ENCODE peak calls at places on chromosome 6, in four cellular contexts. C is K562, O is HepG2, M is GM12878. V is an unnamed sample.

GRCh38 chr6:89084954-89085353 is 4.4 kb downstream of the PNRC1 start:
- DNase-seq in C (no peak), M (no peak), O (no peak), V (no peak)

GRCh38 chr6:26340066-26340465 is 24.9 kb upstream of the BTN3A2 start:
- DNase-seq in O (no peak), M (no peak), C (no peak), V (no peak)

GRCh38 chr6:164051427-164051826 is 636.9 kb downstream of the QKI start:
- DNase-seq in M (no peak), O (no peak), C (no peak), V (no peak)

GRCh38 chr6:109204511-109204910 is 109.2 kb downstream of the CEP57L1 start:
- DNase-seq in M (no peak), C (no peak), O (no peak), V (no peak)

GRCh38 chr6:142935553-142936517 is 9.1 kb downstream of the HIVEP2 start:
- DNase-seq in C (no peak), M (no peak), O (no peak), V (no peak)

GRCh38 chr6:157229733-157230132 is 93.6 kb downstream of the TMEM242 start:
- DNase-seq in O (no peak), M (no peak), C (no peak), V (no peak)

GRCh38 chr6:161439093-161439492 is 165.2 kb upstream of the AGPAT4 start:
- DNase-seq in M (no peak), O (no peak), C (peak; percentile 63), V (no peak)

GRCh38 chr6:67880939-67881705 is 754.0 kb upstream of the ADGRB3 start:
- DNase-seq in M (no peak), O (no peak), C (peak; percentile 22), V (no peak)

GRCh38 chr6:44094403-44095242 is 32.6 kb downstream of the MRPL14 start:
- DNase-seq in M (no peak), O (peak; percentile 93), C (no peak), V (no peak)

GRCh38 chr6:46191961-46192360 is 21.2 kb upstream of the ENPP5 start:
- DNase-seq in M (no peak), O (no peak), C (no peak), V (no peak)

GRCh38 chr6:161435426-161436065 is 161.7 kb upstream of the AGPAT4 start:
- DNase-seq in O (no peak), C (no peak), M (no peak), V (no peak)

GRCh38 chr6:44386929-44387345 is 569 bp upstream of the CDC5L start:
- DNase-seq in M (no peak), O (no peak), C (no peak), V (no peak)

GRCh38 chr6:33319939-33320314 is 2.4 kb upstream of the ZBTB22 start:
- DNase-seq in O (no peak), M (no peak), C (no peak), V (no peak)

GRCh38 chr6:33317668-33318425 is at the start of gene ZBTB22:
- DNase-seq in C (peak; percentile 97), O (peak; percentile 99), M (peak; percentile 94), V (peak; percentile 96)

GRCh38 chr6:33316603-33317417 is 734 bp downstream of the ZBTB22 start:
- DNase-seq in M (no peak), O (no peak), C (no peak), V (peak; percentile 56)

GRCh38 chr6:33317418-33317667 is 201 bp downstream of the ZBTB22 start:
- DNase-seq in O (no peak), M (no peak), C (peak; percentile 96), V (no peak)

GRCh38 chr6:33318426-33319073 is 1.0 kb upstream of the ZBTB22 start:
- DNase-seq in O (no peak), M (no peak), C (peak; percentile 23), V (no peak)
- H3K4me3 ChIP-seq in O (peak overlapping the region; percentile 73), M (peak overlapping the region; percentile 63), C (peak overlapping the region; percentile 63), V (peak overlapping the region; percentile 67)

GRCh38 chr6:43052842-43053544 is 658 bp downstream of the CUL7 start:
- DNase-seq in M (no peak), C (peak; percentile 60), O (no peak), V (no peak)
- TF ChIP-seq BRCA1 in M (no peak), C (no peak), O (no peak), V (no peak)

GRCh38 chr6:73041051-73041450 is 184.2 kb downstream of the KHDC1L start:
- DNase-seq in O (no peak), C (no peak), M (no peak), V (no peak)
- H3K4me3 ChIP-seq in O (no peak overlapping the region), C (no peak overlapping the region), M (no peak overlapping the region), V (no peak overlapping the region)

GRCh38 chr6:112909781-112910180 is 562.7 kb downstream of the RFPL4B start:
- DNase-seq in M (no peak), O (no peak), C (no peak), V (no peak)

GRCh38 chr6:112911949-112912348 is 564.8 kb downstream of the RFPL4B start:
- DNase-seq in O (no peak), M (no peak), C (no peak), V (no peak)

GRCh38 chr6:112910256-112910655 is 563.1 kb downstream of the RFPL4B start:
- DNase-seq in C (no peak), M (no peak), O (no peak), V (no peak)

GRCh38 chr6:112903361-112903760 is 556.2 kb downstream of the RFPL4B start:
- DNase-seq in O (no peak), C (no peak), M (no peak), V (no peak)

GRCh38 chr6:112906737-112907136 is 559.6 kb downstream of the RFPL4B start:
- DNase-seq in C (no peak), M (no peak), O (peak; percentile 4), V (no peak)
- TF ChIP-seq BRCA1 in C (no peak), M (no peak), O (no peak), V (no peak)

DNA sequence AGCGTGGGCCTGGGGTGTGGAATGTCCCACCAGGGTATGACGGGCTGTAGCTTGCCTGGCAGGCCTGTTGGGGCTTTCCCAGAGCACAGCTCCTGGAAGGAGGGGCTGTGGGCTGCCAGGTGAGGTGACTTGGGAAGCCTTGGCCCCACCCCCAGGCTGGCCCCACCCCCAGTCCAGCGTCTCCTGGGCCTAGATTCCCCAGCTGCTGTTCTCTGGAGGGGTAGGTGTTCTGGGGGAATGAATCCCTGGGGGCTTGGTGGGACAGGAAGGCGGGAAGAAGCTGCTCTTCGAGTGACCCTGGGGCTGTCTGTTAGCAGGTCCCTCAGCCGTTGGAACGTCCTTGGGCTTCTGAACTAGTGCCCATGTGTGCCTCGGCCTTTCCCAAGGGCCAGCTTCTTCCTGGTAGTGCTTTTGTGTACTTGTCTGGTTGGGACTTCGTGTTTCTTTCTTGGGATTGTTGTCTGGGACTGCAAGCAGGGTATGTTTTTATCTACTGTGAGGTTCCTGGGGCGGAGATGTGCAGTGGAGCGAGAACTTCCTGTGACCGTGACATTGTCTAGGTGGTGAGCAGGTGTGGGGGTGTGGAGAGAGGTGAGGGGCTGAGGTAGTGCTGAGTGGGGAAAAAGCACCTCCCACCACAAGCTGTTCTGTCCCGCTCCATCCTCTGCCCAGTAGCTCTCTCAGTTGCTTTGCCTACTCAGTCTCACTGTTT is 1.4 kb upstream of the DDR1 start:
- DNase-seq in C (peak; percentile 66), O (no peak), M (peak; percentile 59), V (peak; percentile 86)
- H3K4me3 ChIP-seq in C (peak overlapping the region; percentile 54), O (peak overlapping the region; percentile 82), M (peak overlapping the region; percentile 75), V (peak overlapping the region; percentile 85)

GRCh38 chr6:135673671-135674309 is 176.2 kb upstream of the AHI1 start:
- DNase-seq in C (no peak), O (no peak), M (no peak), V (no peak)
- TF ChIP-seq BRCA1 in C (no peak), O (no peak), M (no peak), V (no peak)

DNA sequence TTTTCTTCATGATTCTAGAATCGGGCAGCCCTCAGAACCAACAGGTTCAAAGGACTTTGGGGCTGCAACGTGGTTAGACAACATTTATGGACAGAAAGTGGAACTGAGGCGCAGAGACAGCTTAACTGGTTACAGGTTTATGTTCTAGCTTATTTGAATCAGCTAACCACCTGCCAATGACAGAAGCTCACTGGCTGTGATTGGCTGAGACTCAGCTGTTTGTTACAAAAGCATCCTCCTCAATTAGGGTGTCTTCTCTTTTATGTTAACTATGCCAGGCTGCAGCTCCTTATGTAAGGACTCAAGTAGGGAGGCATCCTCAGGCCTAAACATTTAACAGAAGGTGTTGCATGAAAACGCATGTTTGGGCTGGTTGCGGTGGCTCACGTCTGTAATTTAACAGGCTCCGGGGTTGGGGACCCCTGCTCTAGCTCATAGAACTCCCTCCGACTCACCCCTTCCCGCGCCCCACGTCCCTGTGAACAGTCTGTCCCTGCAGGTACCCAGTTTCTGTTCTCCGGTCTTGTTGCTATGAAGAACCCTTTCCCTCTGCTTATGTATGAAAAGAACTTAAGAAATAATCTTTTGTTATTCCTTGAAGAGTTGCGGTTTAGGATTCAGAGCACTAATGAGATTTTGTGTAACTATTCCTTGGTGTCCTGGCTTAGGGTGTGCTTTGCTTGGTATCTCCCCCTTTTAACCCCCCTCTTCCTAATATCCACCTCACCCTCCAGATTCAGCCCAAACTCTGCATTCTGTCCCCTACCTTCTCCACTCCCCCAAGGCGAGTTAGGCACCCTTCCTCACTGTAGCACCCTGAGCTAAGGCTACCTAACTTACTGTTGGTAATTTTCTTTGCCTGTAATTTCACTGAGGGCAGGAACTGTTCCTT is 1.2 kb upstream of the TMEM181 start:
- DNase-seq in O (no peak), M (no peak), C (no peak), V (no peak)
- H3K4me3 ChIP-seq in O (no peak overlapping the region), M (no peak overlapping the region), C (no peak overlapping the region), V (no peak overlapping the region)